ENCODE peak calls at places on chromosomes 7 and 10, in six cellular contexts. F is GM18507; R is adrenal gland; O is GF-D8; Q is stimulated activated CD8-positive, alpha-beta memory T cell treated with anti-CD3 and anti-CD28 coated beads, Interleukin-12 subunit alpha, Interleukin-12 subunit beta, amount 100 ng/mL, for 1 hour; S is activated CD4-positive, alpha-beta T cell treated with anti-CD3 and anti-CD28 coated beads, Interleukin-2, amount 10 ng/mL, durations not matched to agents 7 days and 5 days. X is an unnamed sample.

GRCh38 chr7:19754521-19755116 is 18.8 kb downstream of the TMEM196 start:
- DNase-seq in S (no peak), F (no peak), O (no peak), Q (no peak), R (no peak), X (peak)

GRCh38 chr7:25926009-25926408 is 226.0 kb upstream of the NFE2L3 start:
- DNase-seq in F (no peak), Q (no peak), S (no peak), R (no peak), O (no peak), X (no peak)

GRCh38 chr10:74036474-74036873 is 38.6 kb downstream of the VCL start:
- DNase-seq in Q (no peak), R (no peak), O (no peak), F (no peak), S (no peak), X (no peak)

GRCh38 chr10:125783957-125784356 is 8.3 kb upstream of the MMP21 start:
- DNase-seq in F (no peak), Q (no peak), R (no peak), S (no peak), O (no peak), X (no peak)

GRCh38 chr7:3455826-3456444 is 154.9 kb downstream of the SDK1 start:
- DNase-seq in O (no peak), S (no peak), F (no peak), R (no peak), Q (no peak), X (no peak)

GRCh38 chr10:110209399-110209925 is 2.1 kb downstream of the MXI1 start:
- DNase-seq in S (peak), F (no peak), Q (no peak), O (peak), R (peak), X (peak)

GRCh38 chr7:151781161-151781845 is 95.6 kb downstream of the PRKAG2 start:
- DNase-seq in R (no peak), Q (no peak), F (no peak), O (no peak), S (no peak), X (no peak)

GRCh38 chr7:138649506-138649905 is 51.7 kb downstream of the SVOPL start:
- DNase-seq in Q (no peak), R (no peak), O (no peak), F (no peak), S (no peak), X (no peak)

GRCh38 chr7:76330245-76330644 is 27.8 kb downstream of the HSPB1 start:
- DNase-seq in Q (no peak), S (no peak), R (peak), F (no peak), O (no peak), X (no peak)

GRCh38 chr10:132690401-132690800 is 95.5 kb downstream of the NKX6-2 start:
- DNase-seq in R (no peak), Q (no peak), S (no peak), F (no peak), O (no peak), X (no peak)

GRCh38 chr7:137574836-137575235 is 231.3 kb upstream of the PTN start:
- DNase-seq in F (no peak), O (no peak), R (no peak), Q (no peak), S (no peak), X (peak)

GRCh38 chr7:116610210-116610609 is 61.8 kb upstream of the MET start:
- DNase-seq in Q (no peak), S (no peak), R (no peak), O (peak), F (no peak), X (peak)

GRCh38 chr10:111481271-111482073 is 404.6 kb downstream of the ADRA2A start:
- DNase-seq in R (no peak), F (no peak), S (no peak), Q (no peak), O (no peak), X (no peak)

GRCh38 chr7:132434041-132434440 is 142.2 kb downstream of the PLXNA4 start:
- DNase-seq in Q (no peak), F (no peak), O (no peak), R (no peak), S (no peak), X (no peak)

GRCh38 chr10:127216786-127217185 is 20.4 kb upstream of the INSYN2A start:
- DNase-seq in S (no peak), O (no peak), F (no peak), R (no peak), Q (no peak), X (peak)

GRCh38 chr7:118057404-118057803 is 126.6 kb upstream of the LSM8 start:
- DNase-seq in O (no peak), S (no peak), F (no peak), R (no peak), Q (no peak), X (no peak)

GRCh38 chr7:138745189-138745588 is 44.0 kb upstream of the SVOPL start:
- DNase-seq in Q (no peak), F (no peak), S (no peak), O (no peak), R (no peak), X (no peak)

GRCh38 chr7:91832493-91833045 is 47.9 kb downstream of the MTERF1 start:
- DNase-seq in F (no peak), R (no peak), S (no peak), Q (no peak), O (no peak), X (no peak)

GRCh38 chr7:95549818-95550529 is 46.3 kb downstream of the PDK4 start:
- DNase-seq in Q (no peak), O (no peak), R (peak), S (no peak), F (no peak), X (peak)

X was measured in EL.